ENCODE peak calls at places on chromosome 4, in five cellular contexts. One of them, this sample, is unnamed.

GRCh38 chr4:48739560-48740019 is 40.5 kb downstream of the FRYL start:
- DNase-seq in iPS DF 19.7: no peak
- DNase-seq in stimulated activated effector memory CD8-positive, alpha-beta T cell treated with anti-CD3 and anti-CD28 coated beads, Interleukin-12 subunit alpha, Interleukin-12 subunit beta, amount 100 ng/mL, for 72 hours: no peak
- DNase-seq in hypothalamus: no peak
- DNase-seq in LoVo: no peak
- DNase-seq in this sample: no peak

GRCh38 chr4:56874166-56874565 is 33.5 kb upstream of the REST start:
- DNase-seq in iPS DF 19.7: peak; percentile 80
- DNase-seq in stimulated activated effector memory CD8-positive, alpha-beta T cell treated with anti-CD3 and anti-CD28 coated beads, Interleukin-12 subunit alpha, Interleukin-12 subunit beta, amount 100 ng/mL, for 72 hours: no peak
- DNase-seq in hypothalamus: no peak
- DNase-seq in LoVo: peak; percentile 39
- DNase-seq in this sample: no peak

GRCh38 chr4:182842104-182842600 is 75.0 kb downstream of the DCTD start:
- DNase-seq in iPS DF 19.7: no peak
- DNase-seq in stimulated activated effector memory CD8-positive, alpha-beta T cell treated with anti-CD3 and anti-CD28 coated beads, Interleukin-12 subunit alpha, Interleukin-12 subunit beta, amount 100 ng/mL, for 72 hours: no peak
- DNase-seq in hypothalamus: no peak
- DNase-seq in LoVo: no peak
- DNase-seq in this sample: no peak

GRCh38 chr4:14257903-14258302 is 630.4 kb upstream of the BOD1L1 start:
- DNase-seq in iPS DF 19.7: no peak
- DNase-seq in stimulated activated effector memory CD8-positive, alpha-beta T cell treated with anti-CD3 and anti-CD28 coated beads, Interleukin-12 subunit alpha, Interleukin-12 subunit beta, amount 100 ng/mL, for 72 hours: no peak
- DNase-seq in hypothalamus: no peak
- DNase-seq in LoVo: no peak
- DNase-seq in this sample: no peak

GRCh38 chr4:88792821-88793220 is 95.2 kb upstream of the NAP1L5 start:
- DNase-seq in iPS DF 19.7: no peak
- DNase-seq in stimulated activated effector memory CD8-positive, alpha-beta T cell treated with anti-CD3 and anti-CD28 coated beads, Interleukin-12 subunit alpha, Interleukin-12 subunit beta, amount 100 ng/mL, for 72 hours: no peak
- DNase-seq in hypothalamus: no peak
- DNase-seq in LoVo: no peak
- DNase-seq in this sample: no peak

GRCh38 chr4:1211951-1212545 is 36.9 kb downstream of the CTBP1 start:
- DNase-seq in iPS DF 19.7: no peak
- DNase-seq in stimulated activated effector memory CD8-positive, alpha-beta T cell treated with anti-CD3 and anti-CD28 coated beads, Interleukin-12 subunit alpha, Interleukin-12 subunit beta, amount 100 ng/mL, for 72 hours: no peak
- DNase-seq in hypothalamus: no peak
- DNase-seq in LoVo: no peak
- DNase-seq in this sample: no peak

GRCh38 chr4:114264452-114264851 is 285.0 kb upstream of the ARSJ start:
- DNase-seq in iPS DF 19.7: no peak
- DNase-seq in stimulated activated effector memory CD8-positive, alpha-beta T cell treated with anti-CD3 and anti-CD28 coated beads, Interleukin-12 subunit alpha, Interleukin-12 subunit beta, amount 100 ng/mL, for 72 hours: no peak
- DNase-seq in hypothalamus: no peak
- DNase-seq in LoVo: no peak
- DNase-seq in this sample: no peak

GRCh38 chr4:44869222-44869882 is 143.0 kb upstream of the GNPDA2 start:
- DNase-seq in iPS DF 19.7: no peak
- DNase-seq in stimulated activated effector memory CD8-positive, alpha-beta T cell treated with anti-CD3 and anti-CD28 coated beads, Interleukin-12 subunit alpha, Interleukin-12 subunit beta, amount 100 ng/mL, for 72 hours: no peak
- DNase-seq in hypothalamus: no peak
- DNase-seq in LoVo: no peak
- DNase-seq in this sample: no peak

GRCh38 chr4:102693266-102693850 is 67.4 kb downstream of the MANBA start:
- DNase-seq in iPS DF 19.7: no peak
- DNase-seq in stimulated activated effector memory CD8-positive, alpha-beta T cell treated with anti-CD3 and anti-CD28 coated beads, Interleukin-12 subunit alpha, Interleukin-12 subunit beta, amount 100 ng/mL, for 72 hours: no peak
- DNase-seq in hypothalamus: no peak
- DNase-seq in LoVo: no peak
- DNase-seq in this sample: no peak

GRCh38 chr4:66275381-66276060 is 605.2 kb upstream of the EPHA5 start:
- DNase-seq in iPS DF 19.7: no peak
- DNase-seq in stimulated activated effector memory CD8-positive, alpha-beta T cell treated with anti-CD3 and anti-CD28 coated beads, Interleukin-12 subunit alpha, Interleukin-12 subunit beta, amount 100 ng/mL, for 72 hours: no peak
- DNase-seq in hypothalamus: no peak
- DNase-seq in LoVo: no peak
- DNase-seq in this sample: no peak

GRCh38 chr4:122584517-122584916 is 36.3 kb downstream of the IL21 start:
- DNase-seq in iPS DF 19.7: no peak
- DNase-seq in stimulated activated effector memory CD8-positive, alpha-beta T cell treated with anti-CD3 and anti-CD28 coated beads, Interleukin-12 subunit alpha, Interleukin-12 subunit beta, amount 100 ng/mL, for 72 hours: no peak
- DNase-seq in hypothalamus: no peak
- DNase-seq in LoVo: no peak
- DNase-seq in this sample: no peak

GRCh38 chr4:142043509-142043908 is 407.1 kb downstream of the IL15 start:
- DNase-seq in iPS DF 19.7: no peak
- DNase-seq in stimulated activated effector memory CD8-positive, alpha-beta T cell treated with anti-CD3 and anti-CD28 coated beads, Interleukin-12 subunit alpha, Interleukin-12 subunit beta, amount 100 ng/mL, for 72 hours: no peak
- DNase-seq in hypothalamus: no peak
- DNase-seq in LoVo: no peak
- DNase-seq in this sample: no peak

GRCh38 chr4:73251384-73251783 is 7.2 kb downstream of the ANKRD17 start:
- DNase-seq in iPS DF 19.7: no peak
- DNase-seq in stimulated activated effector memory CD8-positive, alpha-beta T cell treated with anti-CD3 and anti-CD28 coated beads, Interleukin-12 subunit alpha, Interleukin-12 subunit beta, amount 100 ng/mL, for 72 hours: no peak
- DNase-seq in hypothalamus: no peak
- DNase-seq in LoVo: no peak
- DNase-seq in this sample: no peak

GRCh38 chr4:41305486-41305885 is 48.8 kb downstream of the UCHL1 start:
- DNase-seq in iPS DF 19.7: no peak
- DNase-seq in stimulated activated effector memory CD8-positive, alpha-beta T cell treated with anti-CD3 and anti-CD28 coated beads, Interleukin-12 subunit alpha, Interleukin-12 subunit beta, amount 100 ng/mL, for 72 hours: no peak
- DNase-seq in hypothalamus: no peak
- DNase-seq in LoVo: no peak
- DNase-seq in this sample: no peak

GRCh38 chr4:93199492-93199891 is 629.1 kb upstream of the ATOH1 start:
- DNase-seq in iPS DF 19.7: peak; percentile 82
- DNase-seq in stimulated activated effector memory CD8-positive, alpha-beta T cell treated with anti-CD3 and anti-CD28 coated beads, Interleukin-12 subunit alpha, Interleukin-12 subunit beta, amount 100 ng/mL, for 72 hours: no peak
- DNase-seq in hypothalamus: no peak
- DNase-seq in LoVo: peak; percentile 39
- DNase-seq in this sample: no peak

GRCh38 chr4:96097693-96098092 is 257.8 kb downstream of the PDHA2 start:
- DNase-seq in iPS DF 19.7: no peak
- DNase-seq in stimulated activated effector memory CD8-positive, alpha-beta T cell treated with anti-CD3 and anti-CD28 coated beads, Interleukin-12 subunit alpha, Interleukin-12 subunit beta, amount 100 ng/mL, for 72 hours: no peak
- DNase-seq in hypothalamus: no peak
- DNase-seq in LoVo: no peak
- DNase-seq in this sample: no peak

GRCh38 chr4:110270492-110271197 is 72.2 kb upstream of the ELOVL6 start:
- DNase-seq in iPS DF 19.7: no peak
- DNase-seq in stimulated activated effector memory CD8-positive, alpha-beta T cell treated with anti-CD3 and anti-CD28 coated beads, Interleukin-12 subunit alpha, Interleukin-12 subunit beta, amount 100 ng/mL, for 72 hours: no peak
- DNase-seq in hypothalamus: no peak
- DNase-seq in LoVo: no peak
- DNase-seq in this sample: no peak

GRCh38 chr4:8272472-8273428 is 3.2 kb downstream of the HTRA3 start:
- DNase-seq in iPS DF 19.7: no peak
- DNase-seq in stimulated activated effector memory CD8-positive, alpha-beta T cell treated with anti-CD3 and anti-CD28 coated beads, Interleukin-12 subunit alpha, Interleukin-12 subunit beta, amount 100 ng/mL, for 72 hours: no peak
- DNase-seq in hypothalamus: no peak
- DNase-seq in LoVo: no peak
- DNase-seq in this sample: no peak

GRCh38 chr4:85741921-85742591 is 267.1 kb downstream of the ARHGAP24 start:
- DNase-seq in iPS DF 19.7: no peak
- DNase-seq in stimulated activated effector memory CD8-positive, alpha-beta T cell treated with anti-CD3 and anti-CD28 coated beads, Interleukin-12 subunit alpha, Interleukin-12 subunit beta, amount 100 ng/mL, for 72 hours: no peak
- DNase-seq in hypothalamus: peak; percentile 44
- DNase-seq in LoVo: no peak
- DNase-seq in this sample: no peak

GRCh38 chr4:32087211-32087610 is 1367.0 kb downstream of the PCDH7 start:
- DNase-seq in iPS DF 19.7: no peak
- DNase-seq in stimulated activated effector memory CD8-positive, alpha-beta T cell treated with anti-CD3 and anti-CD28 coated beads, Interleukin-12 subunit alpha, Interleukin-12 subunit beta, amount 100 ng/mL, for 72 hours: no peak
- DNase-seq in hypothalamus: no peak
- DNase-seq in LoVo: no peak
- DNase-seq in this sample: no peak

GRCh38 chr4:26140150-26140898 is 180.5 kb upstream of the RBPJ start:
- DNase-seq in iPS DF 19.7: no peak
- DNase-seq in stimulated activated effector memory CD8-positive, alpha-beta T cell treated with anti-CD3 and anti-CD28 coated beads, Interleukin-12 subunit alpha, Interleukin-12 subunit beta, amount 100 ng/mL, for 72 hours: no peak
- DNase-seq in hypothalamus: no peak
- DNase-seq in LoVo: peak; percentile 26
- DNase-seq in this sample: no peak

GRCh38 chr4:109206610-109207009 is 95.8 kb downstream of the COL25A1 start:
- DNase-seq in iPS DF 19.7: no peak
- DNase-seq in stimulated activated effector memory CD8-positive, alpha-beta T cell treated with anti-CD3 and anti-CD28 coated beads, Interleukin-12 subunit alpha, Interleukin-12 subunit beta, amount 100 ng/mL, for 72 hours: no peak
- DNase-seq in hypothalamus: no peak
- DNase-seq in LoVo: no peak
- DNase-seq in this sample: no peak

GRCh38 chr4:139243448-139244365 is 36.3 kb downstream of the MGARP start:
- DNase-seq in iPS DF 19.7: no peak
- DNase-seq in stimulated activated effector memory CD8-positive, alpha-beta T cell treated with anti-CD3 and anti-CD28 coated beads, Interleukin-12 subunit alpha, Interleukin-12 subunit beta, amount 100 ng/mL, for 72 hours: no peak
- DNase-seq in hypothalamus: no peak
- DNase-seq in LoVo: peak; percentile 7
- DNase-seq in this sample: no peak

This sample was measured in progenitor cell of endocrine pancreas.